ENCODE peak calls at places on chromosomes 12 and 14, in ten cellular contexts. Y, F, E, I, H, C, S, Q, T and K are unnamed samples. For H3K4me1, the result is how much of the 10 kb centered on the place peaks cover.

GRCh38 chr14:30885840-30886740 is 11.7 kb downstream of the COCH start:
- DNase-seq in Y (no peak), F (no peak), E (peak), I (no peak), H (no peak), C (no peak), S (no peak), Q (no peak), T (no peak), K (no peak)

GRCh38 chr12:57550628-57551549 is 1.0 kb downstream of the KIF5A start:
- DNase-seq in Y (no peak), F (no peak), E (no peak), I (peak), H (no peak), C (no peak), S (no peak), Q (no peak), T (no peak), K (no peak)

GRCh38 chr14:93906341-93907329 is 20.5 kb upstream of the FAM181A start:
- DNase-seq in Y (peak), F (no peak), E (peak), I (peak), H (peak), C (peak), S (peak), Q (no peak), T (peak), K (no peak)

GRCh38 chr14:27730204-27730603 is 1036.4 kb upstream of the FOXG1 start:
- DNase-seq in Y (no peak), F (no peak), E (no peak), I (no peak), H (no peak), C (no peak), S (no peak), Q (no peak), T (no peak), K (no peak)

GRCh38 chr12:123908884-123909807 is 63.5 kb downstream of the CCDC92 start:
- DNase-seq in Y (no peak), F (no peak), E (no peak), I (no peak), H (no peak), C (no peak), S (no peak), Q (no peak), T (no peak), K (no peak)

GRCh38 chr12:85923767-85924331 is 49.8 kb downstream of the NTS start:
- DNase-seq in Y (no peak), F (no peak), E (peak), I (no peak), H (peak), C (no peak), S (no peak), Q (no peak), T (no peak), K (no peak)

GRCh38 chr12:130435826-130436225 is 98.1 kb downstream of the PIWIL1 start:
- DNase-seq in Y (no peak), F (no peak), E (no peak), I (peak), H (no peak), C (no peak), S (no peak), Q (no peak), T (no peak), K (no peak)

GRCh38 chr14:21894003-21894897 is 220.6 kb upstream of the OR4E1 start:
- DNase-seq in Y (no peak), F (no peak), E (no peak), I (no peak), H (peak), C (peak), S (no peak), Q (no peak), T (no peak), K (no peak)

GRCh38 chr14:55654233-55654632 is 74.2 kb downstream of the KTN1 start:
- DNase-seq in Y (no peak), F (no peak), E (no peak), I (no peak), H (no peak), C (no peak), S (no peak), Q (no peak), T (no peak), K (no peak)

GRCh38 chr12:123151679-123152454 is 977 bp upstream of the PITPNM2 start:
- DNase-seq in Y (no peak), F (no peak), E (no peak), I (no peak), H (no peak), C (no peak), S (no peak), Q (no peak), T (no peak), K (no peak)

GRCh38 chr14:61421212-61421923 is 100.0 kb downstream of the PRKCH start:
- DNase-seq in Y (no peak), F (no peak), E (no peak), I (no peak), H (no peak), C (no peak), S (no peak), Q (no peak), T (no peak), K (no peak)
- H3K4me1 ChIP-seq in Y (under half), F (under half), E (under half), I (under half), H (under half), C (under half), S (under half), Q (under half), T (under half), K (under half)

GRCh38 chr14:98937712-98938505 is 334.1 kb downstream of the BCL11B start:
- DNase-seq in Y (no peak), F (no peak), E (no peak), I (peak), H (no peak), C (no peak), S (no peak), Q (no peak), T (no peak), K (no peak)
- H3K4me1 ChIP-seq in Y (under half), F (under half), E (under half), I (under half), H (under half), C (under half), S (under half), Q (under half), T (under half), K (under half)

GRCh38 chr12:113164014-113164413 is 14.5 kb downstream of the CFAP73 start:
- DNase-seq in Y (no peak), F (no peak), E (no peak), I (no peak), H (no peak), C (no peak), S (no peak), Q (no peak), T (no peak), K (no peak)
- H3K4me1 ChIP-seq in Y (under half), F (under half), E (under half), I (under half), H (under half), C (under half), S (under half), Q (under half), T (under half), K (under half)

DNA sequence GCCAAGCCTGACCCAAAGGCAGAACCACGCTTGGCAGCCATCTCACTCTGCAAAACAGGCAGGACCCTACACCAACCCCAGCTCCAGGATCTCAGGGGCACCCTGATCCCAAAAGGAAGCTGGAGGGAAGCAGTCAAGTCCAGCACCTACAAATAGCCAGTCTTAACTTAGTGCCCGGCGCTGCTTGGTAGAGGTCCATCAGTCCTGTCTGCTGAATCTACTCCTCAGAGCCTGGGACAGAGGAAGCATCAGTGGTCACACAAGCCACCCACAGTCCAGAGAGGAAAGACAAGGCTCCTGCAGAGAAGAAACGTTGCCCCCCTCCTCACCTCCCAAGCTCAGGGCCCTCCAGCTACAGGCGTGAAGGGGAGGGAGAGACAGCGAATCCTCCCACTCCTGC is 1.4 kb downstream of the PXN start:
- DNase-seq in Y (no peak), F (peak), E (no peak), I (no peak), H (no peak), C (peak), S (peak), Q (no peak), T (peak), K (no peak)
- H3K4me1 ChIP-seq in Y (under half), F (half or more), E (under half), I (under half), H (under half), C (under half), S (under half), Q (half or more), T (under half), K (half or more)

GRCh38 chr14:99537399-99537798 is 56.2 kb downstream of the CCNK start:
- DNase-seq in Y (no peak), F (no peak), E (peak), I (no peak), H (no peak), C (no peak), S (no peak), Q (peak), T (no peak), K (no peak)

GRCh38 chr14:99538733-99539132 is 57.5 kb downstream of the CCNK start:
- DNase-seq in Y (no peak), F (no peak), E (no peak), I (no peak), H (no peak), C (no peak), S (no peak), Q (no peak), T (no peak), K (no peak)

GRCh38 chr14:99535908-99536778 is 54.9 kb downstream of the CCNK start:
- DNase-seq in Y (no peak), F (no peak), E (no peak), I (no peak), H (no peak), C (no peak), S (no peak), Q (no peak), T (no peak), K (no peak)

GRCh38 chr14:99539503-99539902 is 58.3 kb downstream of the CCNK start:
- DNase-seq in Y (no peak), F (no peak), E (no peak), I (no peak), H (no peak), C (no peak), S (no peak), Q (no peak), T (no peak), K (no peak)

DNA sequence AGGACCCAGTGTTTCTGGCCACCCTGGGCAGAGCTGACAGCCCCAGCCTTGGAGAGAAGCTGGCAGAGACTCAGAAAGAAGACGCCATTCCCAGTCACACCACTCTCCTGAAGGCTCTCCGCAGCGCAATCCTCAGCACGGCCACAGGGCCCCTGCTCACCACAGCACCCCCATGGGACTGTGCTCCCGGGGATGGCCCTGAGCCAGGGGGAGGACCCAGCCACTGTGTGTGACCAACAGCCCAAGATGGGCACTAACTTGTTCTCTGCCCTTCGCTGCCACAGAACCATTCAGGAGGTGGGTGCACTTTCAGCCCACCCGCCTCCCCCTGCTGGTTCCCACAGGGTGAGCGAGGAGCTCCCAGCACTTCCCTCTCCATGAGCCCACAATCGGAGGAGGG is 57.1 kb downstream of the CCNK start:
- DNase-seq in Y (no peak), F (no peak), E (peak), I (no peak), H (no peak), C (no peak), S (no peak), Q (no peak), T (no peak), K (no peak)
- H3K4me1 ChIP-seq in Y (half or more), F (under half), E (under half), I (under half), H (under half), C (under half), S (under half), Q (half or more), T (under half), K (half or more)